ENCODE peak calls at places on chromosome 15, in six cellular contexts. K, A, J, O, Z and G are unnamed samples.

GRCh38 chr15:42123546-42123945 is 29.2 kb upstream of the PLA2G4D start:
- DNase-seq in O (no peak), J (no peak), Z (no peak), K (no peak), A (no peak), G (no peak)

GRCh38 chr15:78303729-78304486 is 4.5 kb upstream of the SKIC8 start:
- DNase-seq in O (no peak), K (no peak), Z (no peak), J (no peak), A (no peak), G (no peak)

GRCh38 chr15:65789759-65790158 is 2.3 kb downstream of the DENND4A start:
- DNase-seq in Z (no peak), J (no peak), K (no peak), O (no peak), A (no peak), G (no peak)

GRCh38 chr15:101206173-101206572 is 45.7 kb downstream of the CHSY1 start:
- DNase-seq in J (peak), Z (peak), K (peak), A (no peak), O (no peak), G (no peak)

GRCh38 chr15:71599404-71600225 is 210.7 kb upstream of the NR2E3 start:
- DNase-seq in J (peak), O (peak), Z (no peak), A (peak), K (peak), G (no peak)

GRCh38 chr15:25635190-25635589 is 196.4 kb upstream of the UBE3A start:
- DNase-seq in A (no peak), O (no peak), J (no peak), Z (peak), K (no peak), G (no peak)

GRCh38 chr15:84654689-84655453 is 788 bp upstream of the WDR73 start:
- DNase-seq in K (peak), Z (peak), O (no peak), J (peak), A (peak), G (peak)

GRCh38 chr15:67063689-67064606 is 1.5 kb upstream of the SMAD3 start:
- DNase-seq in Z (no peak), K (no peak), O (no peak), A (peak), J (no peak), G (no peak)

GRCh38 chr15:53378096-53378620 is 381.3 kb downstream of the WDR72 start:
- DNase-seq in J (no peak), Z (no peak), K (no peak), O (no peak), A (no peak), G (no peak)

GRCh38 chr15:75943713-75944215 is 40.1 kb downstream of the FBXO22 start:
- DNase-seq in J (no peak), O (no peak), Z (peak), A (no peak), K (no peak), G (no peak)

GRCh38 chr15:98503970-98504369 is 144.4 kb upstream of the IGF1R start:
- DNase-seq in Z (peak), A (no peak), K (peak), J (peak), O (peak), G (no peak)

GRCh38 chr15:67091073-67091965 is 25.9 kb downstream of the SMAD3 start:
- DNase-seq in Z (peak), J (peak), K (peak), O (no peak), A (peak), G (no peak)

GRCh38 chr15:31264534-31265089 is 62.0 kb upstream of the KLF13 start:
- DNase-seq in J (no peak), A (no peak), Z (no peak), O (no peak), K (no peak), G (no peak)

GRCh38 chr15:78392430-78392829 is 45.6 kb upstream of the IREB2 start:
- DNase-seq in A (no peak), O (no peak), Z (no peak), K (no peak), J (no peak), G (no peak)

GRCh38 chr15:44593042-44593736 is 56.2 kb downstream of the EIF3J start:
- DNase-seq in K (peak), J (peak), Z (peak), A (no peak), O (no peak), G (peak)

GRCh38 chr15:64877435-64877834 is 34.3 kb upstream of the ANKDD1A start:
- DNase-seq in A (peak), J (peak), O (no peak), Z (peak), K (peak), G (no peak)

GRCh38 chr15:83092309-83092976 is 15.0 kb upstream of the TM6SF1 start:
- DNase-seq in J (peak), Z (peak), K (peak), O (no peak), A (no peak), G (no peak)

GRCh38 chr15:65337436-65338070 is 33.1 kb downstream of the RNU5B-1 start:
- DNase-seq in O (no peak), Z (no peak), K (no peak), A (no peak), J (no peak), G (peak)

GRCh38 chr15:92733934-92734521 is 78.5 kb upstream of the FAM174B start:
- DNase-seq in O (no peak), K (peak), A (no peak), J (peak), Z (peak), G (no peak)

GRCh38 chr15:26831951-26832350 is 34.9 kb upstream of the GABRA5 start:
- DNase-seq in Z (no peak), J (no peak), O (no peak), K (no peak), A (no peak), G (no peak)

GRCh38 chr15:53611145-53611920 is 148.1 kb downstream of the WDR72 start:
- DNase-seq in A (no peak), O (no peak), K (no peak), Z (peak), J (peak), G (peak)

GRCh38 chr15:74964794-74965193 is 8.2 kb upstream of the RPP25 start:
- DNase-seq in J (no peak), A (no peak), Z (peak), O (no peak), K (peak), G (peak)

GRCh38 chr15:64779024-64779423 is 3.6 kb upstream of the RBPMS2 start:
- DNase-seq in J (no peak), K (no peak), O (no peak), Z (no peak), A (no peak), G (no peak)

GRCh38 chr15:84982301-84982920 is 755 bp downstream of the PDE8A start:
- DNase-seq in Z (peak), O (no peak), J (peak), A (peak), K (peak), G (peak)

GRCh38 chr15:58517252-58517681 is 85.5 kb downstream of the LIPC start:
- DNase-seq in O (no peak), A (no peak), J (no peak), K (no peak), Z (no peak), G (no peak)
- TF ChIP-seq CTCF in O (no peak), A (peak), J (no peak), K (no peak), Z (no peak), G (peak)

GRCh38 chr15:33188654-33189257 is 5.8 kb downstream of the FMN1 start:
- DNase-seq in K (no peak), A (no peak), Z (no peak), J (no peak), O (no peak), G (no peak)
- H3K4me3 ChIP-seq in K (no peak), A (no peak), Z (no peak), J (no peak), O (no peak), G (no peak)

DNA sequence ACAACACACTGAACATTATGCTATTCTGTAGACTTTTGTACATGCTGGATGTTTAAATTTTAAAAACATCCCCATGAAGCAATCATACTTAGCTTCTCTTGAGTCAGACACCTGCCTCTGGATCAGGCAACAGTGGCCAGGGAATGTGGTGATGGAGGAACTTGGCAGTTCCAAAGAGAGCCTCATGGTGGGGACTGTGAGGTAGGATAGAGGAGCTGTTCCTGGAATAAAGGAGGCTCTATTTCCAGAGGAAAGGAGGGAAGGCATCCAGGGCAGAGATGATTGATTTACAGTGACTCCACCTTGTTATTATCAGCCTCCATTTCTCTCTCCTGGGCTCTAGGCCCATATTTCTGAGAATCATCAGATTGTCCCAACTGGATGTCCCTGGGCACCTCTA is 35.0 kb upstream of the ABHD17C start:
- DNase-seq in O (no peak), Z (peak), J (peak), A (no peak), K (peak), G (peak)
- TF ChIP-seq CTCF in O (no peak), Z (peak), J (peak), A (peak), K (peak), G (peak)

GRCh38 chr15:62895905-62896316 is 146.6 kb upstream of the TPM1 start:
- DNase-seq in J (peak), K (peak), O (no peak), Z (peak), A (no peak), G (peak)
- H3K4me3 ChIP-seq in J (no peak), K (no peak), O (no peak), Z (no peak), A (no peak), G (no peak)

DNA sequence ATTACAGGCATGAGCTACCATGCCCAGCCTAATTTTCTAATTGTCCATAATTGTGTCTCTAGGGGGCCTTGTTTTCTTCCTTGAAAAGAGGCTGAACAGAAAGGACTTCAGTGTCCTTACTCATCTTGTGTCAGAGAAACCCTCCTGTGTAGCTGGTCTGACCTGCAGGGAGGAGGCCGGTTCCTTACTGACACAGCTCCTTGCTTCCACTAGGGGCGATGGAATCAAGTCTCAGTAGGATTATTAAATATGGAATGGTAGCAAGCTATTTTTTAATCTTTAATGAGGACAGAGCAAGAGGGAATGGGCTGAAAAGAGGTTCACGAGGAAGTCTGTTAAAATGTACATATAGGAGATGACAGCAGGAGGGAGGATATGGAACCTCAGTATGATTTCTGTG is 8.6 kb downstream of the LPCAT4 start:
- DNase-seq in Z (peak), J (no peak), O (no peak), A (no peak), K (no peak), G (no peak)
- TF ChIP-seq CTCF in Z (peak), J (no peak), O (no peak), A (peak), K (peak), G (peak)

GRCh38 chr15:60385620-60386552 is 11.9 kb downstream of the ANXA2 start:
- DNase-seq in O (no peak), Z (peak), A (no peak), J (no peak), K (no peak), G (no peak)
- H3K4me3 ChIP-seq in O (no peak), Z (no peak), A (no peak), J (no peak), K (no peak), G (no peak)

GRCh38 chr15:57138260-57138895 is 219.9 kb downstream of the TCF12 start:
- DNase-seq in K (peak), A (no peak), Z (peak), J (peak), O (no peak), G (peak)
- TF ChIP-seq CTCF in K (peak), A (peak), Z (peak), J (peak), O (peak), G (peak)

GRCh38 chr15:57594479-57594878 is 2.8 kb downstream of the MYZAP start:
- DNase-seq in K (no peak), Z (no peak), A (no peak), O (no peak), J (no peak), G (no peak)
- H3K4me3 ChIP-seq in K (no peak), Z (no peak), A (peak), O (no peak), J (no peak), G (no peak)

GRCh38 chr15:55515991-55516776 is 8.2 kb upstream of the DNAAF4 start:
- DNase-seq in K (no peak), J (no peak), O (peak), Z (no peak), A (no peak), G (no peak)
- TF ChIP-seq CTCF in K (no peak), J (no peak), O (no peak), Z (no peak), A (no peak), G (no peak)

GRCh38 chr15:89370120-89371077 is 35.8 kb upstream of the POLG start:
- DNase-seq in O (no peak), J (no peak), A (no peak), K (no peak), Z (no peak), G (no peak)

GRCh38 chr15:89372069-89373033 is 37.7 kb upstream of the POLG start:
- DNase-seq in Z (no peak), A (no peak), J (no peak), O (no peak), K (no peak), G (no peak)

GRCh38 chr15:89368566-89369223 is 34.1 kb upstream of the POLG start:
- DNase-seq in Z (no peak), K (no peak), J (no peak), O (no peak), A (no peak), G (no peak)

GRCh38 chr15:89369548-89369947 is 34.9 kb upstream of the POLG start:
- DNase-seq in K (no peak), A (no peak), J (no peak), O (no peak), Z (no peak), G (no peak)

GRCh38 chr15:89371145-89372044 is 36.8 kb upstream of the POLG start:
- DNase-seq in J (no peak), Z (peak), A (no peak), O (no peak), K (peak), G (no peak)
- H3K4me3 ChIP-seq in J (no peak), Z (peak), A (peak), O (peak), K (no peak), G (no peak)